ENCODE peak calls at places on chromosomes 7 and 10, in six cellular contexts. Q, D, T, P, H and M are unnamed samples.

GRCh38 chr7:92631067-92631829 is 41.1 kb upstream of the FAM133B start:
- DNase-seq in Q (no peak), D (peak), T (no peak), P (no peak), H (no peak), M (peak)

GRCh38 chr10:71285180-71285545 is 33.9 kb upstream of the SLC29A3 start:
- DNase-seq in Q (peak), D (peak), T (peak), P (peak), H (no peak), M (peak)

GRCh38 chr7:141073641-141074161 is at the start of gene TMEM178B:
- DNase-seq in Q (no peak), D (no peak), T (no peak), P (no peak), H (no peak), M (no peak)

GRCh38 chr7:47294569-47295222 is 287.2 kb downstream of the TNS3 start:
- DNase-seq in Q (no peak), D (no peak), T (no peak), P (no peak), H (no peak), M (peak)

GRCh38 chr10:127207081-127207480 is 10.7 kb upstream of the INSYN2A start:
- DNase-seq in Q (no peak), D (no peak), T (no peak), P (no peak), H (no peak), M (no peak)

GRCh38 chr7:36535866-36536664 is 146.4 kb downstream of the ANLN start:
- DNase-seq in Q (no peak), D (no peak), T (no peak), P (no peak), H (no peak), M (no peak)

GRCh38 chr7:118918556-118918955 is 694.1 kb downstream of the ANKRD7 start:
- DNase-seq in Q (peak), D (peak), T (no peak), P (peak), H (no peak), M (peak)

GRCh38 chr10:70312972-70313371 is 29.2 kb upstream of the NPFFR1 start:
- DNase-seq in Q (no peak), D (no peak), T (no peak), P (no peak), H (no peak), M (no peak)

GRCh38 chr10:124495725-124496124 is 34.1 kb downstream of the LHPP start:
- DNase-seq in Q (no peak), D (no peak), T (no peak), P (no peak), H (no peak), M (no peak)

GRCh38 chr7:27149817-27150567 is 2.4 kb downstream of the HOXA3 start:
- DNase-seq in Q (no peak), D (no peak), T (no peak), P (no peak), H (no peak), M (no peak)
- TF ChIP-seq MYC in Q (no peak), D (no peak), T (no peak), P (no peak), H (no peak), M (no peak)

DNA sequence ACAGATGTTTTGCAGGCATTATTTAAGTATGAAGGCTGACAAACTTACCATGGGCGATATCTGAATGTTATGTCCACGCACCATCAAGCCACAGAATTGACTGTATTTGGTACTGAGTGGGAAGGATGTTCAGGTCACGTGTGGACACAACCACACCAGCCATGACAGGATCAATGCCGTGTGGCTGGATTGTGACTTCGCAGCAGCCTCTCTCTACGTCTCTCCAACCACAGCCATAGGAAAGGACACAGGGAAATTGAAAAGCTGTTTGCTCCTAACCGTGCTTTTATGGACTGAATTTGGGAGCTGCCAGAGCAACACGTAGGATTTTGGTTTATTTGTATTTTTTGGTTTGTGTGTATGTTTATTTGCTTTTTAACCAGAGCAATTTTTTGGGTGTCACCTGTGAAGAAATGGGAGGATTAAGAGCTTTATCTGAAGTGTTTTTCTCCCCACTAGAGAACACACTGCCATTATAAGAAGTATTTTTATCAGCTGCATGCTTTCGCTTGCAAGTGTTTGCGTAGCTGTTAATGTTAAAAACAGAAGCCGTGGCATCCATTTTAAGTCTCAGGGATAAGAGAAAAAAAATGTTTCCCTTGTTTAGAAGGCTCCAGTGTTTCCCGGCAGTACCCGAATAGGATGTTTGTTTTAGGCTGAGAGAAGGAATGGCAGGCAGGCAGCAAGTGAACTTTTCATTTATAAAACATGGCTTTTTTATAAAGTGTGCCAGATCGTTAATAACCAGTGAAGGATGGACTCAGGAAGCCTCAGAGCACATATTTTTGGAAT is 401.1 kb upstream of the NFE2L3 start:
- DNase-seq in Q (no peak), D (no peak), T (peak), P (no peak), H (no peak), M (no peak)
- H3K4me3 ChIP-seq in Q (no peak), D (no peak), T (no peak), P (no peak), H (no peak), M (no peak)

DNA sequence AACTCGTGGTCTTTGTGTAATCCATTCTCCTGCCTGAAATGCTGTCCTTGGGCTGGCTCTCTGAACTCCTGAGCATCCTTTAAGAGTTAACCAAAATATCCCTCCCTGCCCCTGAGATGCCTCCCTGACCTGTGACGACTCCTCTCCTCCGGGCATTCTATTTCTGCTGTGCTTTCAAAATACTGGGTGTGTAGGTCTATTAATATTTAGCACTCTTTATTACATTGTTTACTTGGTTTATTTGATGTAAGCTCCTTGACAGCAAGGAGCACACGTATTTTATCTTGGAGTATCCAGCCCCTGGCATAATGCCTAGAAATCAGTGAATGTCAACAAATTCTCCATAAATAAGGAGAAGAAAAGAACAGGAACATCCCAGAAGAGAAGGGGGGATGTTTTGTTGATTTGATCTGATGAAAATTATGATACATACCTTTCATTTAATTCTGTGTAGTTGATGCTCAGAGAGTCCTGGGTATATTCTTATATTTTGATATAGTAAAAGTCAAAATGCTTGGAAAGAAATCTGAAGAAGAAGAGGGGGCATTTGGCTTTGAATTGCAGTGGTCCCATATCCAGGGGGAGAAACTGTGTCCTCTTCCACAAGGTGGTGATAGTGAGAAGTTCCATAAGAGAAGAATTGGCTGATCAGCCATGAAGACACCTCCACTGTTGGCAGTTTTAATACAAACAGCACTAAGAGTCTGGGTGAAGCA is 107.7 kb upstream of the MPP7 start:
- DNase-seq in Q (peak), D (peak), T (no peak), P (peak), H (no peak), M (no peak)
- TF ChIP-seq CTCF in Q (no peak), D (peak), T (peak), P (no peak), H (no peak), M (no peak)

GRCh38 chr7:148276291-148277041 is 314.1 kb upstream of the C7orf33 start:
- DNase-seq in Q (no peak), D (no peak), T (no peak), P (no peak), H (no peak), M (no peak)
- TF ChIP-seq MYC in Q (no peak), D (no peak), T (no peak), P (no peak), H (no peak), M (no peak)

GRCh38 chr10:115092258-115092554 is 959 bp upstream of the ATRNL1 start:
- DNase-seq in Q (no peak), D (no peak), T (no peak), P (no peak), H (no peak), M (no peak)
- H3K4me3 ChIP-seq in Q (peak), D (no peak), T (no peak), P (peak), H (peak), M (no peak)

DNA sequence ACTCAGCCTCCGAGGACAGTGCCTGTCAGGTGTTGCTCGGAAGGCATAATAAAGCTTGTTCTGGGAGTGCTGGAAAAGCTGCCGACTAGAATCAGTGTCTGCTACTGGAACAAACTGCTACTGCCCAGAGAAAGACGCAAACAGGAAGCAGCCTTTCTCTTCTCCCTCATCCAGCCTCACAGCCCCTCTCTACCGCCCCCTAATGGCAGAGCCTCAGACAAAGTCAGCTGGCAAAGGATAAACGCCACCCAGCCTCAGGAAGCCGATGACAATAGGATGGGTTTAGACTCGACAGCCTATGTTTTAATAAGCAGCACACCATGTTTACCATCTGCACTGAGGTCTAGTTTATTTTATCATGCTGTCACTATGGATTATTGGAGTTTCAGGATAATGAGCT is 169.5 kb upstream of the LYZL1 start:
- DNase-seq in Q (peak), D (peak), T (peak), P (peak), H (no peak), M (peak)
- TF ChIP-seq CTCF in Q (peak), D (peak), T (peak), P (peak), H (no peak), M (peak)

GRCh38 chr7:43092819-43093218 is 19.6 kb upstream of the HECW1 start:
- DNase-seq in Q (no peak), D (no peak), T (no peak), P (no peak), H (no peak), M (no peak)
- TF ChIP-seq MYC in Q (no peak), D (no peak), T (no peak), P (no peak), H (no peak), M (no peak)

GRCh38 chr10:24866615-24867583 is 85.5 kb downstream of the PRTFDC1 start:
- DNase-seq in Q (peak), D (peak), T (peak), P (peak), H (no peak), M (no peak)
- H3K4me3 ChIP-seq in Q (peak), D (no peak), T (no peak), P (no peak), H (no peak), M (no peak)

DNA sequence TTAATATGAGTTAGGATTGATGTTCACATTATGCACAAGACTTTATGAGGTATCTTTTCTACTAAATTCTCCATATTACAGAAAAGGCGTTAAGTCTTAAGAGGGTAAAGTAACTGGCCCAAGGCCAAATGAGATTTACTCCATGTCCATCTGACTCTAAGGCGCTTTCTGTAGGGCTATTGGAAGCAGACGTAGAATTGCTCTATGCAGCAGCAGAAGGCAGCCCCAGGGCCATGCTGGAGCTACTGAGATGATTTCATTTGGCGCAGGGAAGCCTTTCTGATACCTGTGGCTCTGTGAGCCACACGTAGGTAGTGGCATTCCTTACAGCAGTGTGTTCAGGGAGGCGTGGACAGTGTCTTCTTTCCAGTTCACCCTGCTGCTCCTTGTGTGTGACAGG is 133.1 kb downstream of the SH2D4B start:
- DNase-seq in Q (no peak), D (no peak), T (no peak), P (no peak), H (no peak), M (no peak)
- TF ChIP-seq CTCF in Q (no peak), D (no peak), T (no peak), P (no peak), H (no peak), M (no peak)

DNA sequence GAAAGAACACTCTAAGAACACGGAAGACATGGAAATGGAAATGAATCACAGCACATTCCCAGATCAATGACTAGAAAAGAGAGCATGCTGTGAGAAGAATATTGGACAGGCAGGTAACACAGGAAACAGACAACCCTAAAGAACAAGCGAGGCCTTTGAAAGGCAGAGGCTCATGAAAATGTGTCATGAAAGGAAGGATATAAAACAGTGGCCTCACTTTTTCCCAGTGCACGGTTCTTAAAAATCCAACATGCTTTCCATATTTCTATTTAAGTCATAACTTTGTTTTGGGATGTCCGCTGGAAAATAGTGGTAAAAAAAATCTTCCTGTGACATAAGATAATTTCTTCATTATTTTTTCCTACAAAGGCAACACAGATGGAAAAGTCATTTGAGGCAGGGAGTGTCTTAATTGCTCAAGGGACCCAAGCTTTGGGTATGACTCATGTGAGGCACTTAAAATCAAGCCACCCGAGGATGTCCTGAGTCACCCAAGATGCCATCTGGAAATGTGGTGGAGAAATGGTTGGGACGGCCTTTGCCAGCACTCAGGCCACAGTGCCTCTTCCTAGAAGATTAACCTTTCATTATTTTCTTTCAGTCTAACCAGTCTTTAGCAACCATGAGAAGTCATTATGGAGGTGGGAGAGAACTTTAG is 17.0 kb downstream of the ITIH5 start:
- DNase-seq in Q (no peak), D (no peak), T (no peak), P (no peak), H (no peak), M (peak)
- TF ChIP-seq MYC in Q (no peak), D (no peak), T (no peak), P (no peak), H (no peak), M (no peak)